ENCODE peak calls at places on chromosomes 3 and 15, in seven cellular contexts. G, P, X, I, F, O and S are unnamed samples.
A peak's percentile ranks its signal among the peaks of the same experiment; 100 is the strongest.

GRCh38 chr3:72756900-72757299 is 91.3 kb downstream of the SHQ1 start:
- DNase-seq in G (no peak), P (no peak), X (peak; percentile 84), I (no peak), F (no peak), O (no peak), S (no peak)

GRCh38 chr15:99703603-99704443 is 29.4 kb downstream of the LYSMD4 start:
- DNase-seq in G (peak; percentile 48), P (peak; percentile 96), X (peak; percentile 21), I (no peak), F (no peak), O (no peak), S (no peak)

GRCh38 chr3:40044487-40044886 is 235.1 kb downstream of the MYRIP start:
- DNase-seq in G (no peak), P (peak; percentile 76), X (no peak), I (no peak), F (no peak), O (no peak), S (peak; percentile 67)

GRCh38 chr15:52080031-52080430 is 32.5 kb downstream of the BCL2L10 start:
- DNase-seq in G (no peak), P (no peak), X (no peak), I (no peak), F (no peak), O (no peak), S (no peak)

GRCh38 chr15:78306176-78306774 is 6.9 kb upstream of the SKIC8 start:
- DNase-seq in G (no peak), P (peak; percentile 89), X (no peak), I (no peak), F (no peak), O (no peak), S (peak; percentile 39)

GRCh38 chr15:85598718-85599398 is 195.9 kb downstream of the KLHL25 start:
- DNase-seq in G (no peak), P (no peak), X (no peak), I (no peak), F (no peak), O (no peak), S (no peak)

GRCh38 chr15:93052090-93052892 is 36.7 kb downstream of the RGMA start:
- DNase-seq in G (no peak), P (no peak), X (no peak), I (peak; percentile 24), F (no peak), O (no peak), S (no peak)

GRCh38 chr3:15591235-15591634 is 10.1 kb downstream of the HACL1 start:
- DNase-seq in G (no peak), P (no peak), X (no peak), I (no peak), F (no peak), O (no peak), S (no peak)

GRCh38 chr3:49602877-49603411 is 48.7 kb downstream of the BSN start:
- DNase-seq in G (no peak), P (no peak), X (peak; percentile 25), I (no peak), F (no peak), O (no peak), S (peak; percentile 38)

GRCh38 chr3:15982667-15983145 is 184.9 kb upstream of the ANKRD28 start:
- DNase-seq in G (no peak), P (peak; percentile 89), X (no peak), I (no peak), F (peak; percentile 27), O (no peak), S (peak; percentile 92)

GRCh38 chr3:188956839-188957489 is 214.8 kb upstream of the TPRG1 start:
- DNase-seq in G (no peak), P (peak; percentile 93), X (no peak), I (no peak), F (no peak), O (peak; percentile 58), S (no peak)

GRCh38 chr15:26866298-26867198 is at the start of gene GABRA5:
- DNase-seq in G (no peak), P (peak; percentile 11), X (no peak), I (no peak), F (no peak), O (peak; percentile 71), S (no peak)

GRCh38 chr3:158792709-158793108 is 9.1 kb upstream of the MFSD1 start:
- DNase-seq in G (no peak), P (peak; percentile 94), X (no peak), I (no peak), F (no peak), O (no peak), S (peak; percentile 82)

GRCh38 chr3:4709336-4709735 is 216.2 kb downstream of the ITPR1 start:
- DNase-seq in G (no peak), P (peak; percentile 57), X (no peak), I (no peak), F (no peak), O (no peak), S (no peak)

GRCh38 chr15:29812384-29812694 is 9.9 kb downstream of the TJP1 start:
- DNase-seq in G (no peak), P (peak; percentile 44), X (no peak), I (no peak), F (no peak), O (no peak), S (peak; percentile 37)

GRCh38 chr15:95669146-95669922 is 661.2 kb upstream of the NR2F2 start:
- DNase-seq in G (no peak), P (peak; percentile 49), X (no peak), I (no peak), F (no peak), O (no peak), S (peak; percentile 15)

GRCh38 chr3:50486219-50486888 is 17.1 kb downstream of the CACNA2D2 start:
- DNase-seq in G (no peak), P (no peak), X (no peak), I (no peak), F (no peak), O (no peak), S (no peak)

GRCh38 chr15:62869116-62869515 is 173.4 kb upstream of the TPM1 start:
- DNase-seq in G (no peak), P (no peak), X (no peak), I (no peak), F (no peak), O (no peak), S (no peak)

GRCh38 chr15:34349769-34350168 is 6.7 kb downstream of the NUTM1 start:
- DNase-seq in G (no peak), P (no peak), X (no peak), I (no peak), F (no peak), O (no peak), S (no peak)

GRCh38 chr3:1848935-1849334 is 249.7 kb upstream of the CNTN4 start:
- DNase-seq in G (no peak), P (no peak), X (no peak), I (no peak), F (no peak), O (no peak), S (no peak)

GRCh38 chr3:35673017-35673416 is 33.7 kb downstream of the ARPP21 start:
- DNase-seq in G (no peak), P (no peak), X (no peak), I (no peak), F (no peak), O (no peak), S (no peak)
- H3K4me3 ChIP-seq in G (no peak overlapping the region), P (no peak overlapping the region), X (no peak overlapping the region), I (no peak overlapping the region), F (no peak overlapping the region), O (no peak overlapping the region), S (no peak overlapping the region)

GRCh38 chr15:25185156-25185710 is 230.4 kb downstream of the SNRPN start:
- DNase-seq in G (no peak), P (no peak), X (no peak), I (no peak), F (peak; percentile 3), O (no peak), S (no peak)
- H3K9me3 ChIP-seq in G (no peaks in the 10 kb centered on the region), P (no peaks in the 10 kb centered on the region), X (no peaks in the 10 kb centered on the region), I (peaks cover 97% of the 10 kb centered on the region), F (peaks cover 47% of the 10 kb centered on the region), O (no peaks in the 10 kb centered on the region), S (no peaks in the 10 kb centered on the region)

DNA sequence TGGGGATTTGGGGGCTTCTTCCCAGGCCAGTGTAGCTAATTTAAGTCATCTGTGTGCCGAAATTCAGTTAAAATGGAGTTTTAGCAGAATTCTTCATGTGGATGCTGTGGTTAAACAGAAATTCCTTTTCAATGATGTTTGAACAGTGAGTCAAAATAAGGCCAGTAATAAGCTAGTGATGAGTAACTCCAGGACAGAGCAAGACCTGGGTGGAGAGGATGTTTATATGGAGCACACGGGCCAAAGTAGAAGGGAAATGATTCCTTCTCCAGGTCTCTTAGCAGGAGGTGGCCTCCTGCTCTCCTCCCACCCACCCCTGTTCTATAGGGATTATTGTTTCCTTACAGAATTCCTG is 31.9 kb upstream of the UACA start:
- DNase-seq in G (no peak), P (peak; percentile 93), X (no peak), I (no peak), F (no peak), O (no peak), S (peak; percentile 80)
- H3K4me3 ChIP-seq in G (no peak overlapping the region), P (peak overlapping the region; percentile 61), X (no peak overlapping the region), I (no peak overlapping the region), F (no peak overlapping the region), O (no peak overlapping the region), S (peak overlapping the region; percentile 1)

GRCh38 chr3:6110451-6110850 is 750.5 kb upstream of the GRM7 start:
- DNase-seq in G (no peak), P (no peak), X (no peak), I (no peak), F (no peak), O (no peak), S (no peak)

GRCh38 chr3:6099458-6100137 is 761.3 kb upstream of the GRM7 start:
- DNase-seq in G (no peak), P (no peak), X (no peak), I (no peak), F (no peak), O (no peak), S (no peak)

GRCh38 chr3:6108957-6109356 is 752.0 kb upstream of the GRM7 start:
- DNase-seq in G (no peak), P (no peak), X (no peak), I (no peak), F (no peak), O (no peak), S (no peak)

DNA sequence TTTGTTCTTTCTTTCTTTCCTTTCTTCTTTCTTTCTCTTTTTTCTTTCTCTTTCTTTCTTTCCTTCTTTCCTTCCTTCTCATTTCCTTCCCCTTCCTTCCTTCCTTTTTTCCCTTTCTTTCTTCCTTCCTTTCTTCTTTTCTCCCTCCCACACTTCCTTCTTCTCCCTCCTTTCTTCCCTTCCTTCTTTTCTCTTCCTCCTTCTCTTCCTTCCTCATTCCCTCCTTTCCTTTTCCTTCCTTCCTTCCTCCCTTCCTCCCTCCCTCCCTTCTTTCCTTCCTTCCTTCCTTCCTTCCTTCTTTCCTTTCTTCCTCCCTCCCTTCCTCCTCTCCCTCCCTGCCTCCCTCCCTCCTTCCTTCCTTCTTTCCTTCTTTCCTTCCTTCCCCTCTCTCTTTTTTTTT is 755.7 kb upstream of the GRM7 start:
- DNase-seq in G (no peak), P (no peak), X (no peak), I (no peak), F (no peak), O (no peak), S (no peak)
- H3K9me3 ChIP-seq in G (no peaks in the 10 kb centered on the region), P (peaks cover 3% of the 10 kb centered on the region), X (no peaks in the 10 kb centered on the region), I (no peaks in the 10 kb centered on the region), F (peaks cover 8% of the 10 kb centered on the region), O (no peaks in the 10 kb centered on the region), S (no peaks in the 10 kb centered on the region)